ENCODE peak calls at places on chromosomes 2 and 18, in four cellular contexts. M is Panc1, K is glutamatergic neuron, F is fibroblast of pulmonary artery. O is an unnamed sample.

GRCh38 chr18:54679318-54680149 is 88.5 kb downstream of the DYNAP start:
- DNase-seq in K (no peak), M (peak; percentile 73), F (peak; percentile 93), O (peak; percentile 82)

GRCh38 chr2:105515581-105516415 is 116.9 kb upstream of the FHL2 start:
- DNase-seq in K (no peak), F (no peak), M (no peak), O (peak; percentile 67)

GRCh38 chr2:67600472-67600871 is 203.3 kb downstream of the ETAA1 start:
- DNase-seq in M (no peak), F (peak; percentile 39), K (no peak), O (peak; percentile 9)

GRCh38 chr2:207258191-207258991 is 92.6 kb upstream of the KLF7 start:
- DNase-seq in M (peak; percentile 88), K (peak; percentile 81), F (peak; percentile 99), O (peak; percentile 91)

GRCh38 chr18:69217271-69217670 is 183.4 kb upstream of the DOK6 start:
- DNase-seq in F (no peak), K (no peak), M (no peak), O (no peak)

GRCh38 chr2:122138561-122138960 is 383.1 kb downstream of the TSN start:
- DNase-seq in F (no peak), M (no peak), K (no peak), O (no peak)

GRCh38 chr2:208827549-208828221 is 421.1 kb downstream of the PTH2R start:
- DNase-seq in K (no peak), F (no peak), M (no peak), O (no peak)

GRCh38 chr2:30514861-30515435 is 67.9 kb downstream of the LCLAT1 start:
- DNase-seq in F (no peak), K (no peak), M (no peak), O (no peak)

GRCh38 chr2:39837856-39838453 is 58.9 kb upstream of the THUMPD2 start:
- DNase-seq in K (no peak), F (peak; percentile 64), M (peak; percentile 28), O (peak; percentile 59)

GRCh38 chr2:36362291-36362690 is 6.7 kb downstream of the CRIM1 start:
- DNase-seq in M (no peak), F (peak; percentile 81), K (no peak), O (peak; percentile 71)

GRCh38 chr2:38508311-38509039 is 94.3 kb downstream of the HNRNPLL start:
- DNase-seq in K (peak; percentile 89), F (peak; percentile 86), M (peak; percentile 38), O (peak; percentile 95)
- TF ChIP-seq CTCF in K (peak; percentile 72), F (peak; percentile 14), M (peak; percentile 81), O (peak; percentile 51)

GRCh38 chr2:160044728-160045127 is 17.7 kb downstream of the PLA2R1 start:
- DNase-seq in M (no peak), K (no peak), F (no peak), O (no peak)
- TF ChIP-seq CTCF in M (no peak), K (no peak), F (no peak), O (no peak)

GRCh38 chr2:5465859-5466258 is 226.3 kb upstream of the SOX11 start:
- DNase-seq in M (no peak), F (no peak), K (no peak), O (no peak)
- TF ChIP-seq CTCF in M (no peak), F (no peak), K (no peak), O (no peak)

GRCh38 chr18:12990977-12991838 is at the start of gene CEP192:
- DNase-seq in K (peak; percentile 97), M (peak; percentile 84), F (peak; percentile 99), O (peak; percentile 98)
- TF ChIP-seq CTCF in K (no peak), M (peak; percentile 15), F (no peak), O (no peak)

O was measured in MCF 10A.